ENCODE peak calls at places on chromosomes 6 and 20, in five cellular contexts. W, S, F, V and M are unnamed samples.

GRCh38 chr6:116764961-116765841 is at the start of gene FAM162B:
- DNase-seq in F (no peak), W (peak; percentile 45), S (no peak), V (no peak), M (peak; percentile 43)

GRCh38 chr6:88584581-88584980 is 378.8 kb downstream of the RNGTT start:
- DNase-seq in F (no peak), W (no peak), S (no peak), V (no peak), M (peak; percentile 50)

GRCh38 chr20:63635431-63636141 is 8.7 kb upstream of the GMEB2 start:
- DNase-seq in W (peak; percentile 69), F (no peak), S (peak; percentile 92), V (peak; percentile 60), M (no peak)

GRCh38 chr6:105374010-105374420 is 28.9 kb downstream of the PREP start:
- DNase-seq in W (peak; percentile 51), F (no peak), S (no peak), V (no peak), M (peak; percentile 66)

GRCh38 chr6:154428892-154429291 is 72.3 kb upstream of the IPCEF1 start:
- DNase-seq in W (no peak), V (no peak), F (no peak), S (no peak), M (no peak)

GRCh38 chr6:170087946-170088348 is 202.9 kb downstream of the DLL1 start:
- DNase-seq in F (no peak), W (peak; percentile 52), V (peak; percentile 24), S (peak; percentile 34), M (no peak)

GRCh38 chr20:63540417-63541186 is 3.4 kb upstream of the PTK6 start:
- DNase-seq in F (no peak), W (no peak), S (no peak), V (no peak), M (peak; percentile 34)

GRCh38 chr20:46557231-46557956 is 6.9 kb upstream of the OCSTAMP start:
- DNase-seq in F (no peak), V (no peak), S (no peak), W (no peak), M (no peak)